ENCODE peak calls at places on chromosomes 1 and 21, in nine cellular contexts. R is DND-41, A is GM23248, H is HCT116, L is neuronal stem cell, Z is fibroblast of lung, P is IMR-90, Y is osteoblast, S is PC-9. I is an unnamed sample. For H3K27me3, the result is how much of the 10 kb centered on the place peaks cover.

GRCh38 chr1:201955750-201956143 is 444 bp downstream of the TIMM17A start:
- DNase-seq in R (no peak), A (no peak), H (no peak), L (no peak), Z (no peak), P (no peak), Y (no peak), S (no peak), I (peak)

GRCh38 chr1:210711825-210712224 is 383.1 kb downstream of the HHAT start:
- DNase-seq in R (no peak), A (no peak), H (no peak), L (no peak), Z (no peak), P (no peak), Y (no peak), S (no peak), I (no peak)

GRCh38 chr1:159177273-159177907 is 6.0 kb downstream of the CADM3 start:
- DNase-seq in R (peak), A (peak), H (peak), L (peak), Z (peak), P (peak), Y (peak), S (no peak), I (peak)

GRCh38 chr21:34802180-34802899 is 133.5 kb downstream of the CLIC6 start:
- DNase-seq in R (no peak), A (peak), H (no peak), L (no peak), Z (no peak), P (no peak), Y (no peak), S (no peak), I (no peak)

GRCh38 chr1:171653796-171654704 is 1.6 kb upstream of the MYOC start:
- DNase-seq in R (no peak), A (peak), H (no peak), L (no peak), Z (peak), P (peak), Y (peak), S (no peak), I (peak)

GRCh38 chr1:228083871-228084278 is 1.4 kb downstream of the ARF1 start:
- DNase-seq in R (no peak), A (peak), H (no peak), L (no peak), Z (peak), P (peak), Y (peak), S (no peak), I (no peak)

GRCh38 chr1:223479261-223479660 is 86.0 kb downstream of the CCDC185 start:
- DNase-seq in R (no peak), A (no peak), H (no peak), L (no peak), Z (no peak), P (no peak), Y (no peak), S (no peak), I (no peak)

GRCh38 chr1:58545591-58546519 is 671 bp downstream of the OMA1 start:
- DNase-seq in R (peak), A (peak), H (no peak), L (peak), Z (peak), P (peak), Y (peak), S (peak), I (peak)

GRCh38 chr1:24886241-24886640 is 43.8 kb downstream of the RUNX3 start:
- DNase-seq in R (no peak), A (no peak), H (no peak), L (no peak), Z (no peak), P (no peak), Y (no peak), S (no peak), I (no peak)

GRCh38 chr21:46559291-46559983 is 45.4 kb downstream of the S100B start:
- DNase-seq in R (no peak), A (no peak), H (no peak), L (no peak), Z (no peak), P (no peak), Y (peak), S (no peak), I (no peak)

GRCh38 chr1:62371375-62371774 is 52.1 kb upstream of the KANK4 start:
- DNase-seq in R (no peak), A (no peak), H (no peak), L (no peak), Z (no peak), P (no peak), Y (no peak), S (no peak), I (no peak)

GRCh38 chr1:89724369-89725015 is 91.6 kb downstream of the LRRC8C start:
- DNase-seq in R (no peak), A (peak), H (no peak), L (no peak), Z (no peak), P (peak), Y (peak), S (no peak), I (peak)

GRCh38 chr1:188140958-188141357 is 1312.2 kb downstream of the PLA2G4A start:
- DNase-seq in R (no peak), A (no peak), H (no peak), L (no peak), Z (no peak), P (no peak), Y (no peak), S (no peak), I (no peak)

GRCh38 chr1:82801151-82801550 is 1000.4 kb downstream of the ADGRL2 start:
- DNase-seq in R (no peak), A (no peak), H (no peak), L (no peak), Z (no peak), P (no peak), Y (no peak), S (no peak), I (no peak)

GRCh38 chr1:54575605-54576004 is 27.6 kb downstream of the ACOT11 start:
- DNase-seq in R (no peak), A (no peak), H (no peak), L (no peak), Z (no peak), P (no peak), Y (peak), S (no peak), I (no peak)

DNA sequence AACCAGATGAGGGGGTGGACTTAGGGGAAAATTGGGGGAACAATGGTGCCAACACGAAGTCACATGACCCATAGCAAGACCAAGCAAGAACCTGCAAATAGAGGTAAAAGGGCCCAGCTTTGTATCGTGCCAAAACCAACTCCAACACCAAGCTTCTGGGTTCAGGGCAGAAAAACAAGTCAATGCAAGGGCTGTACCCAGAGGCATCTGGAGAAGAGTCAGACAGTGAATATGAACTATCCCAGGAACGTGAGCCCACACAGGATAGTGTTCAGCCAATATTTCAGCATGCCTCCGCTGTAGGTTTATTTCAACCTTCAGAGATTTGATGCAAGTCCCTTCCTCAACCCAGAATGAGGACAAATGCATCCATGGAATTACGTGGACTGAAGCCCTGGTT is 15.0 kb upstream of the ZMYM6 start:
- DNase-seq in R (no peak), A (no peak), H (no peak), L (no peak), Z (no peak), P (no peak), Y (no peak), S (no peak), I (no peak)
- H3K4me2 ChIP-seq in R (no peak), A (no peak), H (no peak), L (no peak), Z (peak), P (no peak), Y (peak), S (peak), I (peak)

DNA sequence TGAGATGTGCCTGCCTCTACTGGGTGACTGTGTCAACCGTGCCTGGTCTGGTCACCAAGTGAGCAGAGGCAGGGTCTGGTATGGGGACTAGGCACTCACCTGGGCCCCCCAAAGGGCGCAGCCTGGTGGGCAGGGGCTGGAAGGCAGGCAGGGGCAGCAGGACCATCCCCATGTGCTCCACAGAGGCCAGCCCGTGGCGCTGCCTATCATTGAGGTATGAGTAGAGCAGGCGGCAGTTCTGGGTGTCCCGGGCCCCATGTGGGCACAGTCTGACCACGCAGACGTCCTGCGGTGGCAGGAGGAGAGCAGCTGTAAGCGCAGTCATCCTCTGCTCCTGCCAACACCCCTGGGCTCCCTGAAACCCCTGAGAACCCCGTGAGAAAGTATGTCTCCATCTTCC is 23.7 kb downstream of the SPOCD1 start:
- DNase-seq in R (no peak), A (no peak), H (no peak), L (no peak), Z (no peak), P (no peak), Y (peak), S (no peak), I (no peak)
- H3K27me3 ChIP-seq in R (under half), A (under half), H (under half), L (under half), Z (under half), P (under half), Y (under half), S (under half), I (under half)

GRCh38 chr1:27554777-27555699 is 48.9 kb downstream of the AHDC1 start:
- DNase-seq in R (no peak), A (no peak), H (no peak), L (no peak), Z (no peak), P (no peak), Y (peak), S (no peak), I (no peak)

GRCh38 chr1:27557596-27558340 is 46.2 kb downstream of the AHDC1 start:
- DNase-seq in R (no peak), A (no peak), H (peak), L (no peak), Z (no peak), P (no peak), Y (no peak), S (peak), I (no peak)

GRCh38 chr1:27556435-27556780 is 47.5 kb downstream of the AHDC1 start:
- DNase-seq in R (no peak), A (no peak), H (no peak), L (no peak), Z (no peak), P (no peak), Y (no peak), S (no peak), I (no peak)

GRCh38 chr1:27555700-27556424 is 48.1 kb downstream of the AHDC1 start:
- DNase-seq in R (peak), A (no peak), H (no peak), L (no peak), Z (peak), P (no peak), Y (peak), S (no peak), I (no peak)

GRCh38 chr1:27556781-27557595 is 47.0 kb downstream of the AHDC1 start:
- DNase-seq in R (peak), A (peak), H (peak), L (peak), Z (peak), P (peak), Y (peak), S (peak), I (peak)
- H2AFZ ChIP-seq in R (no peak), A (no peak), H (no peak), L (no peak), Z (no peak), P (peak), Y (no peak), S (no peak), I (no peak)

GRCh38 chr1:25893072-25893604 is 13.1 kb downstream of the STMN1 start:
- DNase-seq in R (no peak), A (peak), H (no peak), L (no peak), Z (no peak), P (peak), Y (no peak), S (no peak), I (no peak)

GRCh38 chr1:25889470-25889869 is 14.0 kb upstream of the PAQR7 start:
- DNase-seq in R (no peak), A (no peak), H (no peak), L (no peak), Z (peak), P (peak), Y (peak), S (no peak), I (no peak)

GRCh38 chr1:25888426-25888987 is 13.0 kb upstream of the PAQR7 start:
- DNase-seq in R (no peak), A (no peak), H (no peak), L (no peak), Z (no peak), P (no peak), Y (no peak), S (no peak), I (no peak)

GRCh38 chr1:25891606-25892005 is 14.6 kb downstream of the STMN1 start:
- DNase-seq in R (no peak), A (no peak), H (no peak), L (no peak), Z (no peak), P (no peak), Y (no peak), S (no peak), I (no peak)

DNA sequence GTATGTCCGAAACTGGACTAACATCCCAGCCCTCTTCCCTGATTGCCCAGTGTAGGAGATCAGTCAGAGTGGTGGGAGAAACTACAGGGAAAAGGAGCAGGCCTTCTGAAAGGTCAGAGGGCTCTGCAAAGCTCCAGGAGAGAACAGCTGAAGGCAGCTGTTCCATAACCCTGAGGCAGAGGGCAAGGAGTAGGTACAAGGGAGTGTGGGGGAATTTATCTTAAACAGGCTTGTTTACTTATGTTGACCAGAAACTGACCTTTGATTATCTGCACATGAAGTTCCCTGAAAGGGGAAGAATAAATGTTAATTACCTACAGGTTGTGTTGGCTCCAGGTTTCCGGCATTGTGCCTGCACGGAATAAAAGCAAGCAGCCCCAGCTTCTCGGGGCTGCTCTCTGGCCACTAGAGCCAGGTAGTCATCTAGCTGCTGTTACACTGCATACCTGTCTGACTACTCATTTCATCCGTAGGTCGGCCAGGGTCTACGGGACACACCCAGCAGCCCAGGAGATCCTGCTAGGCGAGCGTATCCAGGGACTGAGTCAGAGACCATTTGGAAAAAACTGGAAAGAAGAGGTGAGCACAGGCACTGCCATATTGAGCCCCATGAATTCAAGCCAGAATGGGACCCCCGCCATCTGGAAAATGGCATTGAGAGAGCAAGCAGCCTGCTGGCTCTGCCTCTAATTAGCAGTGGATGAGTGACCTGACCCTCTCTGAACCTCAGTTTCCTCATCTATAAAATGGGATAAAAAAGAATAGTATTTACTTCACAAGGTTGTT is 14.9 kb upstream of the PAQR7 start:
- DNase-seq in R (no peak), A (peak), H (peak), L (no peak), Z (peak), P (peak), Y (no peak), S (peak), I (peak)
- H3K4me2 ChIP-seq in R (no peak), A (no peak), H (peak), L (no peak), Z (no peak), P (peak), Y (no peak), S (peak), I (peak)

GRCh38 chr1:31771891-31772668 is 7.9 kb upstream of the ADGRB2 start:
- DNase-seq in R (no peak), A (peak), H (no peak), L (no peak), Z (no peak), P (peak), Y (no peak), S (no peak), I (no peak)

GRCh38 chr1:31776032-31776431 is 11.9 kb upstream of the ADGRB2 start:
- DNase-seq in R (no peak), A (no peak), H (no peak), L (no peak), Z (no peak), P (no peak), Y (no peak), S (no peak), I (no peak)

GRCh38 chr1:31775170-31775569 is 11.0 kb upstream of the ADGRB2 start:
- DNase-seq in R (no peak), A (no peak), H (no peak), L (no peak), Z (no peak), P (no peak), Y (no peak), S (no peak), I (no peak)

GRCh38 chr1:31772669-31773248 is 8.6 kb upstream of the ADGRB2 start:
- DNase-seq in R (no peak), A (no peak), H (no peak), L (no peak), Z (no peak), P (no peak), Y (no peak), S (no peak), I (no peak)

GRCh38 chr1:31773861-31774260 is 9.7 kb upstream of the ADGRB2 start:
- DNase-seq in R (no peak), A (no peak), H (no peak), L (no peak), Z (no peak), P (no peak), Y (no peak), S (no peak), I (no peak)
- H3K27me3 ChIP-seq in R (under half), A (under half), H (under half), L (half or more), Z (under half), P (half or more), Y (half or more), S (under half), I (under half)

GRCh38 chr1:12188115-12188514 is 21.3 kb downstream of the TNFRSF1B start:
- DNase-seq in R (no peak), A (no peak), H (no peak), L (no peak), Z (no peak), P (peak), Y (no peak), S (no peak), I (no peak)

GRCh38 chr1:12185036-12185435 is 18.2 kb downstream of the TNFRSF1B start:
- DNase-seq in R (no peak), A (no peak), H (no peak), L (no peak), Z (no peak), P (no peak), Y (no peak), S (no peak), I (no peak)

GRCh38 chr1:12184008-12184681 is 17.4 kb downstream of the TNFRSF1B start:
- DNase-seq in R (no peak), A (peak), H (no peak), L (peak), Z (peak), P (peak), Y (peak), S (peak), I (peak)

GRCh38 chr1:12185556-12186276 is 18.9 kb downstream of the TNFRSF1B start:
- DNase-seq in R (no peak), A (no peak), H (no peak), L (no peak), Z (peak), P (no peak), Y (no peak), S (no peak), I (no peak)

GRCh38 chr1:12186277-12186985 is 19.6 kb downstream of the TNFRSF1B start:
- DNase-seq in R (no peak), A (no peak), H (no peak), L (no peak), Z (no peak), P (peak), Y (no peak), S (no peak), I (no peak)
- H2AFZ ChIP-seq in R (no peak), A (no peak), H (no peak), L (no peak), Z (no peak), P (peak), Y (no peak), S (no peak), I (no peak)